ENCODE peak calls at places on chromosomes 5 and 9, in seven cellular contexts. One of them, this sample, is unnamed.

GRCh38 chr9:128702445-128702948 is at the start of gene PKN3:
- DNase-seq in esophagus muscularis mucosa: no peak
- DNase-seq in upper lobe of left lung: peak; percentile 96
- DNase-seq in heart right ventricle: peak; percentile 90
- DNase-seq in brain microvascular endothelial cell: peak; percentile 65
- DNase-seq in Panc1: no peak
- DNase-seq in spleen: peak; percentile 95
- DNase-seq in this sample: no peak

GRCh38 chr9:123002754-123003153 is 30.7 kb upstream of the GPR21 start:
- DNase-seq in Panc1: no peak
- DNase-seq in spleen: no peak
- DNase-seq in brain microvascular endothelial cell: peak; percentile 11
- DNase-seq in heart right ventricle: no peak
- DNase-seq in upper lobe of left lung: no peak
- DNase-seq in esophagus muscularis mucosa: no peak
- DNase-seq in this sample: no peak

GRCh38 chr5:54002183-54002770 is 308.1 kb downstream of the ARL15 start:
- DNase-seq in brain microvascular endothelial cell: no peak
- DNase-seq in heart right ventricle: no peak
- DNase-seq in esophagus muscularis mucosa: no peak
- DNase-seq in Panc1: no peak
- DNase-seq in upper lobe of left lung: no peak
- DNase-seq in spleen: no peak
- DNase-seq in this sample: no peak

GRCh38 chr5:13354611-13355010 is 589.9 kb downstream of the DNAH5 start:
- DNase-seq in upper lobe of left lung: no peak
- DNase-seq in heart right ventricle: no peak
- DNase-seq in spleen: no peak
- DNase-seq in Panc1: no peak
- DNase-seq in brain microvascular endothelial cell: no peak
- DNase-seq in esophagus muscularis mucosa: no peak
- DNase-seq in this sample: no peak

GRCh38 chr5:172007795-172008465 is 1.5 kb upstream of the FBXW11 start:
- DNase-seq in spleen: peak; percentile 74
- DNase-seq in Panc1: no peak
- DNase-seq in esophagus muscularis mucosa: no peak
- DNase-seq in brain microvascular endothelial cell: peak; percentile 89
- DNase-seq in upper lobe of left lung: no peak
- DNase-seq in heart right ventricle: no peak
- DNase-seq in this sample: no peak

GRCh38 chr5:78323241-78323640 is 28.7 kb upstream of the AP3B1 start:
- DNase-seq in Panc1: no peak
- DNase-seq in spleen: no peak
- DNase-seq in esophagus muscularis mucosa: no peak
- DNase-seq in upper lobe of left lung: no peak
- DNase-seq in heart right ventricle: no peak
- DNase-seq in brain microvascular endothelial cell: no peak
- DNase-seq in this sample: no peak

GRCh38 chr5:149464796-149465489 is 85.9 kb upstream of the IL17B start:
- DNase-seq in brain microvascular endothelial cell: no peak
- DNase-seq in esophagus muscularis mucosa: no peak
- DNase-seq in spleen: peak; percentile 74
- DNase-seq in Panc1: no peak
- DNase-seq in heart right ventricle: peak; percentile 52
- DNase-seq in upper lobe of left lung: no peak
- DNase-seq in this sample: no peak

GRCh38 chr9:130359819-130360218 is 84.9 kb upstream of the ASS1 start:
- DNase-seq in Panc1: no peak
- DNase-seq in esophagus muscularis mucosa: no peak
- DNase-seq in brain microvascular endothelial cell: no peak
- DNase-seq in upper lobe of left lung: no peak
- DNase-seq in spleen: no peak
- DNase-seq in heart right ventricle: no peak
- DNase-seq in this sample: no peak

GRCh38 chr9:97904725-97905124 is 17.6 kb downstream of the TRMO start:
- DNase-seq in Panc1: no peak
- DNase-seq in upper lobe of left lung: no peak
- DNase-seq in esophagus muscularis mucosa: peak; percentile 19
- DNase-seq in spleen: peak; percentile 81
- DNase-seq in heart right ventricle: no peak
- DNase-seq in brain microvascular endothelial cell: no peak
- DNase-seq in this sample: no peak

GRCh38 chr5:80260461-80260860 is 4.6 kb upstream of the SERINC5 start:
- DNase-seq in Panc1: no peak
- DNase-seq in upper lobe of left lung: no peak
- DNase-seq in brain microvascular endothelial cell: no peak
- DNase-seq in heart right ventricle: no peak
- DNase-seq in spleen: no peak
- DNase-seq in esophagus muscularis mucosa: no peak
- DNase-seq in this sample: no peak

GRCh38 chr9:89153618-89154017 is 25.0 kb downstream of the SHC3 start:
- DNase-seq in spleen: no peak
- DNase-seq in upper lobe of left lung: no peak
- DNase-seq in Panc1: peak; percentile 70
- DNase-seq in esophagus muscularis mucosa: no peak
- DNase-seq in brain microvascular endothelial cell: peak; percentile 89
- DNase-seq in heart right ventricle: no peak
- DNase-seq in this sample: peak; percentile 33

GRCh38 chr5:168985454-168985853 is 315.5 kb downstream of the SLIT3 start:
- DNase-seq in brain microvascular endothelial cell: no peak
- DNase-seq in heart right ventricle: no peak
- DNase-seq in upper lobe of left lung: no peak
- DNase-seq in Panc1: no peak
- DNase-seq in esophagus muscularis mucosa: no peak
- DNase-seq in spleen: no peak
- DNase-seq in this sample: no peak

GRCh38 chr9:27541740-27542139 is 12.1 kb upstream of the MOB3B start:
- DNase-seq in upper lobe of left lung: no peak
- DNase-seq in Panc1: no peak
- DNase-seq in heart right ventricle: no peak
- DNase-seq in spleen: no peak
- DNase-seq in brain microvascular endothelial cell: no peak
- DNase-seq in esophagus muscularis mucosa: no peak
- DNase-seq in this sample: no peak

GRCh38 chr9:93258419-93258817 is 74.5 kb downstream of the WNK2 start:
- DNase-seq in heart right ventricle: no peak
- DNase-seq in spleen: peak; percentile 60
- DNase-seq in brain microvascular endothelial cell: no peak
- DNase-seq in upper lobe of left lung: no peak
- DNase-seq in Panc1: no peak
- DNase-seq in esophagus muscularis mucosa: no peak
- DNase-seq in this sample: no peak

GRCh38 chr9:128771094-128771721 is 519 bp downstream of the ZER1 start:
- DNase-seq in Panc1: no peak
- DNase-seq in spleen: no peak
- DNase-seq in upper lobe of left lung: no peak
- DNase-seq in brain microvascular endothelial cell: no peak
- DNase-seq in heart right ventricle: no peak
- DNase-seq in esophagus muscularis mucosa: no peak
- DNase-seq in this sample: no peak

GRCh38 chr9:86246752-86247161 is 12.7 kb downstream of the C9orf153 start:
- DNase-seq in brain microvascular endothelial cell: peak; percentile 41
- DNase-seq in spleen: no peak
- DNase-seq in heart right ventricle: peak; percentile 66
- DNase-seq in esophagus muscularis mucosa: no peak
- DNase-seq in Panc1: no peak
- DNase-seq in upper lobe of left lung: no peak
- DNase-seq in this sample: no peak
- TF ChIP-seq CTCF in brain microvascular endothelial cell: peak; percentile 34
- TF ChIP-seq CTCF in spleen: no peak
- TF ChIP-seq CTCF in heart right ventricle: no peak
- TF ChIP-seq CTCF in esophagus muscularis mucosa: no peak
- TF ChIP-seq CTCF in Panc1: no peak
- TF ChIP-seq CTCF in upper lobe of left lung: no peak
- TF ChIP-seq CTCF in this sample: no peak

GRCh38 chr5:129461816-129462396 is 1.8 kb downstream of the ADAMTS19 start:
- DNase-seq in heart right ventricle: no peak
- DNase-seq in spleen: no peak
- DNase-seq in Panc1: no peak
- DNase-seq in brain microvascular endothelial cell: no peak
- DNase-seq in esophagus muscularis mucosa: no peak
- DNase-seq in upper lobe of left lung: no peak
- DNase-seq in this sample: no peak

GRCh38 chr5:129465945-129466344 is 5.8 kb downstream of the ADAMTS19 start:
- DNase-seq in heart right ventricle: no peak
- DNase-seq in upper lobe of left lung: no peak
- DNase-seq in brain microvascular endothelial cell: no peak
- DNase-seq in Panc1: no peak
- DNase-seq in spleen: no peak
- DNase-seq in esophagus muscularis mucosa: no peak
- DNase-seq in this sample: no peak

GRCh38 chr5:129459485-129460120 is 495 bp upstream of the ADAMTS19 start:
- DNase-seq in brain microvascular endothelial cell: peak; percentile 7
- DNase-seq in spleen: peak; percentile 68
- DNase-seq in upper lobe of left lung: peak; percentile 81
- DNase-seq in heart right ventricle: no peak
- DNase-seq in esophagus muscularis mucosa: no peak
- DNase-seq in Panc1: no peak
- DNase-seq in this sample: no peak

GRCh38 chr5:129460951-129461815 is 1.1 kb downstream of the ADAMTS19 start:
- DNase-seq in Panc1: no peak
- DNase-seq in spleen: peak; percentile 74
- DNase-seq in esophagus muscularis mucosa: no peak
- DNase-seq in heart right ventricle: peak; percentile 12
- DNase-seq in upper lobe of left lung: peak; percentile 86
- DNase-seq in brain microvascular endothelial cell: no peak
- DNase-seq in this sample: no peak

GRCh38 chr5:129460121-129460950 is at the start of gene ADAMTS19:
- DNase-seq in heart right ventricle: no peak
- DNase-seq in spleen: no peak
- DNase-seq in brain microvascular endothelial cell: peak; percentile 40
- DNase-seq in esophagus muscularis mucosa: no peak
- DNase-seq in upper lobe of left lung: peak; percentile 81
- DNase-seq in Panc1: no peak
- DNase-seq in this sample: no peak
- H3K27ac ChIP-seq in heart right ventricle: no peak within 1 kb of the TSS
- H3K27ac ChIP-seq in spleen: no peak within 1 kb of the TSS
- H3K27ac ChIP-seq in brain microvascular endothelial cell: no peak within 1 kb of the TSS
- H3K27ac ChIP-seq in esophagus muscularis mucosa: peak within 1 kb of the TSS; percentile 77
- H3K27ac ChIP-seq in upper lobe of left lung: no peak within 1 kb of the TSS
- H3K27ac ChIP-seq in Panc1: no peak within 1 kb of the TSS
- H3K27ac ChIP-seq in this sample: no peak within 1 kb of the TSS

GRCh38 chr5:177490992-177491391 is 6.4 kb downstream of the PDLIM7 start:
- DNase-seq in upper lobe of left lung: peak; percentile 73
- DNase-seq in Panc1: no peak
- DNase-seq in heart right ventricle: no peak
- DNase-seq in brain microvascular endothelial cell: no peak
- DNase-seq in spleen: no peak
- DNase-seq in esophagus muscularis mucosa: no peak
- DNase-seq in this sample: no peak

GRCh38 chr5:177490311-177490991 is 7.0 kb downstream of the PDLIM7 start:
- DNase-seq in spleen: no peak
- DNase-seq in brain microvascular endothelial cell: no peak
- DNase-seq in Panc1: no peak
- DNase-seq in heart right ventricle: no peak
- DNase-seq in upper lobe of left lung: peak; percentile 49
- DNase-seq in esophagus muscularis mucosa: no peak
- DNase-seq in this sample: no peak

GRCh38 chr5:177487975-177488374 is 9.4 kb downstream of the PDLIM7 start:
- DNase-seq in Panc1: no peak
- DNase-seq in heart right ventricle: no peak
- DNase-seq in esophagus muscularis mucosa: no peak
- DNase-seq in upper lobe of left lung: peak; percentile 59
- DNase-seq in spleen: no peak
- DNase-seq in brain microvascular endothelial cell: no peak
- DNase-seq in this sample: no peak

GRCh38 chr5:177487144-177487543 is 10.3 kb downstream of the PDLIM7 start:
- DNase-seq in upper lobe of left lung: no peak
- DNase-seq in heart right ventricle: no peak
- DNase-seq in spleen: no peak
- DNase-seq in Panc1: no peak
- DNase-seq in brain microvascular endothelial cell: no peak
- DNase-seq in esophagus muscularis mucosa: no peak
- DNase-seq in this sample: no peak

GRCh38 chr5:177489119-177489716 is 8.2 kb downstream of the PDLIM7 start:
- DNase-seq in brain microvascular endothelial cell: no peak
- DNase-seq in Panc1: no peak
- DNase-seq in upper lobe of left lung: peak; percentile 84
- DNase-seq in heart right ventricle: no peak
- DNase-seq in esophagus muscularis mucosa: no peak
- DNase-seq in spleen: no peak
- DNase-seq in this sample: no peak
- TF ChIP-seq CTCF in brain microvascular endothelial cell: peak; percentile 51
- TF ChIP-seq CTCF in Panc1: no peak
- TF ChIP-seq CTCF in upper lobe of left lung: no peak
- TF ChIP-seq CTCF in heart right ventricle: peak; percentile 5
- TF ChIP-seq CTCF in esophagus muscularis mucosa: no peak
- TF ChIP-seq CTCF in spleen: no peak
- TF ChIP-seq CTCF in this sample: no peak

DNA sequence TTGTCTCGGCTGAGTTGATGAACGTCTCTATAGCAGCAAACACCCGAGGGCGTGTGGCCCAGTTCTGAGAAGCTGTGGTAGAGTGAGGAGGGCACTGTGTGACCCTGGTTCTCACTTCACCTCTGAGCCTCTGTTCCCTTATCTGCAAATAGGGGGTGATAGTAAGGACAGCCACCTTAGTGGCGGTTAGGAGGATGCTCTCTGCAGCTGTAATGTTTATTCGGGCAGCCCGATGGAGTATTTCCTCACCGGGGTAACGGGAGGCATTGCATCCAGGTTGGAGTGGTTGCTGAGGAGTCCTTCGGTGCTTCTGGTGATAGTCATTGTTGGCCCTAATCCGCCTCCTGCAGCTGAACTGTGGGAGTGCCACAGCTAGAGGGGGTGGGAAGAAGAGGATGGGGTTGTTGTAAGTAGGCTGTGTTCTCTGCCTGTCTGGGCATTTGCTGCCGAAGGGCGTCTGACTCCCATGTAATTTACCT is 13.9 kb downstream of the PRRC2B start:
- DNase-seq in esophagus muscularis mucosa: no peak
- DNase-seq in Panc1: no peak
- DNase-seq in spleen: no peak
- DNase-seq in brain microvascular endothelial cell: no peak
- DNase-seq in upper lobe of left lung: no peak
- DNase-seq in heart right ventricle: peak; percentile 66
- DNase-seq in this sample: no peak
- H3K27ac ChIP-seq in esophagus muscularis mucosa: peak overlapping the region; percentile 81
- H3K27ac ChIP-seq in Panc1: peak overlapping the region; percentile 70
- H3K27ac ChIP-seq in spleen: no peak overlapping the region
- H3K27ac ChIP-seq in brain microvascular endothelial cell: peak overlapping the region; percentile 58
- H3K27ac ChIP-seq in upper lobe of left lung: peak overlapping the region; percentile 31
- H3K27ac ChIP-seq in heart right ventricle: peak overlapping the region; percentile 83
- H3K27ac ChIP-seq in this sample: peak overlapping the region; percentile 42

DNA sequence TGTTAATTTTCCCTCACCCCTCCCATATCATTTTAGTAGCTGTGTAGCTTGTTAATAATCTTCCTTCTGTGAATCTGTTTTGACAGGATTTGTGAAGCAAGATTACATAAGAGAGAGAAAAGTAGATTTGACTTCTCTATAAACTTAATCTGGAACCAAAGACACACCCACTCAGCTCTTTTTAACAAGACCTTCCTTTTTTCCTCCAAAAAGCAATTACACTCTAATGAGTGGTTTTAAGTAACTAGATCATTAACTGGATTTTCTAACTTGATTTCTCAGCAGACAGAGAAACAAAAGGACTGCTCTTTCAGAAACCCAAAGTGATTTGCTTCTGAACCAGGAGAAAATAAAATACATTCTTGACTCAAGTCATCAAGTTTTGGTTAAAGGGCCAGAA is 21.9 kb downstream of the RFK start:
- DNase-seq in brain microvascular endothelial cell: no peak
- DNase-seq in upper lobe of left lung: no peak
- DNase-seq in esophagus muscularis mucosa: no peak
- DNase-seq in Panc1: no peak
- DNase-seq in heart right ventricle: no peak
- DNase-seq in spleen: no peak
- DNase-seq in this sample: no peak
- TF ChIP-seq CTCF in brain microvascular endothelial cell: no peak
- TF ChIP-seq CTCF in upper lobe of left lung: no peak
- TF ChIP-seq CTCF in esophagus muscularis mucosa: no peak
- TF ChIP-seq CTCF in Panc1: no peak
- TF ChIP-seq CTCF in heart right ventricle: no peak
- TF ChIP-seq CTCF in spleen: no peak
- TF ChIP-seq CTCF in this sample: no peak